ENCODE peak calls at places on chromosome 16, in ten cellular contexts. N, E, B, Z, Q, F, S, T, P and K are unnamed samples.

GRCh38 chr16:10868562-10869469 is 8.2 kb upstream of the CIITA start:
- DNase-seq in N (no peak), E (peak; percentile 48), B (peak; percentile 46), Z (no peak), Q (no peak), F (no peak), S (no peak), T (no peak), P (no peak), K (no peak)

GRCh38 chr16:878071-878784 is 77.7 kb upstream of the GNG13 start:
- DNase-seq in N (peak; percentile 14), E (no peak), B (peak; percentile 18), Z (no peak), Q (peak; percentile 52), F (peak; percentile 49), S (no peak), T (no peak), P (no peak), K (no peak)

GRCh38 chr16:70653406-70653805 is 7.0 kb downstream of the IL34 start:
- DNase-seq in N (no peak), E (no peak), B (no peak), Z (no peak), Q (no peak), F (no peak), S (no peak), T (no peak), P (no peak), K (no peak)

GRCh38 chr16:23146877-23147601 is 2.2 kb downstream of the USP31 start:
- DNase-seq in N (no peak), E (no peak), B (no peak), Z (no peak), Q (no peak), F (no peak), S (no peak), T (no peak), P (no peak), K (no peak)

GRCh38 chr16:11977206-11978041 is 890 bp downstream of the SNX29 start:
- DNase-seq in N (peak; percentile 36), E (peak; percentile 19), B (peak; percentile 24), Z (peak; percentile 75), Q (peak; percentile 51), F (peak; percentile 46), S (no peak), T (no peak), P (no peak), K (no peak)

GRCh38 chr16:8859913-8860881 is 8.6 kb downstream of the CARHSP1 start:
- DNase-seq in N (peak; percentile 60), E (peak; percentile 80), B (peak; percentile 43), Z (no peak), Q (no peak), F (no peak), S (peak; percentile 96), T (no peak), P (no peak), K (peak; percentile 76)

GRCh38 chr16:57801856-57802634 is at the start of gene KIFC3:
- DNase-seq in N (peak; percentile 94), E (peak; percentile 65), B (peak; percentile 74), Z (peak; percentile 90), Q (peak; percentile 80), F (peak; percentile 92), S (peak; percentile 79), T (no peak), P (no peak), K (peak; percentile 83)

GRCh38 chr16:31707743-31708335 is 165.8 kb upstream of the ZNF267 start:
- DNase-seq in N (no peak), E (no peak), B (no peak), Z (no peak), Q (no peak), F (peak; percentile 5), S (no peak), T (no peak), P (no peak), K (no peak)

DNA sequence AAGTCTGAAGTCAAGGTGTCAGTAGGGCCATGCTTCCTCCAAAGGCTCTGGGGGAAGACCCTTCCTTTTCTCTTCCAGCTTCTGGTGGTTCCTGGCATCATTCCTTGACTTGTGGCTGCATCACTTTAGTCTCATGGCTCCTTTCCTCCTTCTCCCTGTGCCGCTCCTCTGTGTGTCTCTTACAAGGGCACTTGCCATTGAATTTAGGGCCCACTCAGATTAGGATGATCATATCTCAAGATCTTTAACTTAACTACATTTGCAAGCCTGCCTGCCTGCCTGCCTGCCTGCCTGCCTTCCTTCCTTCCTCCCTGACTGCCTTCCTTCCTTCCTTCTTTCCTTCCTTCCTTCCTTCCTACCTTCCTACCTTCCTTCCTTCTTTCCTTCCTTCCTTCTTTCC is 89.7 kb upstream of the MPHOSPH6 start:
- DNase-seq in N (no peak), E (no peak), B (no peak), Z (no peak), Q (no peak), F (no peak), S (no peak), T (no peak), P (no peak), K (no peak)
- TF ChIP-seq EP300 in N (no peak), E (no peak), B (no peak), Z (no peak), Q (no peak), F (no peak), S (no peak), T (no peak), P (no peak), K (no peak)

GRCh38 chr16:4353675-4354074 is 2.6 kb upstream of the PAM16 start:
- DNase-seq in N (no peak), E (no peak), B (no peak), Z (no peak), Q (no peak), F (no peak), S (no peak), T (no peak), P (no peak), K (no peak)

GRCh38 chr16:4350365-4350786 is 745 bp downstream of the PAM16 start:
- DNase-seq in N (no peak), E (no peak), B (no peak), Z (no peak), Q (no peak), F (no peak), S (no peak), T (no peak), P (no peak), K (no peak)

GRCh38 chr16:4350787-4351659 is at the start of gene PAM16:
- DNase-seq in N (peak; percentile 98), E (peak; percentile 94), B (peak; percentile 99), Z (peak; percentile 97), Q (peak; percentile 95), F (peak; percentile 93), S (peak; percentile 89), T (peak; percentile 87), P (peak; percentile 88), K (peak; percentile 98)

GRCh38 chr16:4352843-4353242 is 1.7 kb upstream of the PAM16 start:
- DNase-seq in N (no peak), E (no peak), B (no peak), Z (no peak), Q (no peak), F (no peak), S (no peak), T (no peak), P (no peak), K (no peak)

DNA sequence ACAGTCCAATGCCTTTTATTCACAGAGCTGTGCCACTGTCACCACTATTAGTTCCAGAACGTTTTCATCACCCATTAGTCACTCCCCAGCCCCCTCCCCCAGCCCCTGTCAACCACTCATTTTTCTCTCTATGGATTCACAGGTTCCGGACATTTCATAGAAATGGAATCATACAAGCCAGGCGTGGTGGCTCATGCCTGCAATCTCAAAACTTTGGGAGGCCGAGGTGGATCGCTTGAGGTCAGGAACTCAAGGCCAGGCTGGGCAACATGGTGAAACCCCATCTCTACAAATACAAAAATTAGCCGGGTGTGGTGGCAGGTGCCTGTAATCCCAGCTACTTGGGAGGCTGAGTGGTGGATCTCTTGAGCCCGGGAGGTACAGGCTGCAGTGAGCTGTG is 759 bp upstream of the PAM16 start:
- DNase-seq in N (no peak), E (no peak), B (no peak), Z (peak; percentile 54), Q (no peak), F (no peak), S (peak; percentile 46), T (no peak), P (no peak), K (no peak)
- TF ChIP-seq EP300 in N (no peak), E (no peak), B (no peak), Z (no peak), Q (no peak), F (no peak), S (no peak), T (no peak), P (no peak), K (no peak)

GRCh38 chr16:14344945-14345344 is 273.8 kb downstream of the MRTFB start:
- DNase-seq in N (no peak), E (no peak), B (no peak), Z (no peak), Q (no peak), F (no peak), S (no peak), T (no peak), P (no peak), K (no peak)

GRCh38 chr16:14346278-14347142 is 275.4 kb downstream of the MRTFB start:
- DNase-seq in N (no peak), E (no peak), B (no peak), Z (no peak), Q (no peak), F (no peak), S (peak; percentile 77), T (no peak), P (no peak), K (no peak)

GRCh38 chr16:14345512-14346115 is 274.5 kb downstream of the MRTFB start:
- DNase-seq in N (no peak), E (no peak), B (no peak), Z (no peak), Q (no peak), F (no peak), S (peak; percentile 74), T (no peak), P (no peak), K (peak; percentile 27)

GRCh38 chr16:14350081-14350480 is 279.0 kb downstream of the MRTFB start:
- DNase-seq in N (no peak), E (no peak), B (no peak), Z (no peak), Q (no peak), F (no peak), S (no peak), T (no peak), P (no peak), K (no peak)

DNA sequence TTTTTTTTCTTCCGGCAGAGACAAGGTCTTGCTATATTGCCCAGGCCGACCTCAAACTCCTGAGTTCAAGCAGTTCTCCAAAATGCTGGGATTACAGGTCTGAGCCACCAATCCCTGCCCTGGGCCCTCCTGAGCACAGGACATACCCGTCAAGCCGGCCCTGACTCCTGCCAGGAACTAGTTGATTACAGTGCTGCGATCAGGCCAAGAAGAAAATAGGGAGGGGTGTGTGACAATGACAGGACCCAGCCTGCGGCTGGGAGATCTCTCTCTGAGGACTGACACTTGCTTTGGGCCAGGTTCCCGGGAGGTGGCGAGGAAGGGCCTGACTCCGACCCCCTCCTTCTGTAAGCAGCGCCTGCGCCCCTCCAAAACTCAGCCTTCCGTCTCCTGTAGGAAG is 276.6 kb downstream of the MRTFB start:
- DNase-seq in N (no peak), E (no peak), B (no peak), Z (no peak), Q (no peak), F (no peak), S (no peak), T (no peak), P (no peak), K (no peak)
- TF ChIP-seq EP300 in N (no peak), E (no peak), B (no peak), Z (no peak), Q (no peak), F (no peak), S (no peak), T (no peak), P (no peak), K (no peak)

DNA sequence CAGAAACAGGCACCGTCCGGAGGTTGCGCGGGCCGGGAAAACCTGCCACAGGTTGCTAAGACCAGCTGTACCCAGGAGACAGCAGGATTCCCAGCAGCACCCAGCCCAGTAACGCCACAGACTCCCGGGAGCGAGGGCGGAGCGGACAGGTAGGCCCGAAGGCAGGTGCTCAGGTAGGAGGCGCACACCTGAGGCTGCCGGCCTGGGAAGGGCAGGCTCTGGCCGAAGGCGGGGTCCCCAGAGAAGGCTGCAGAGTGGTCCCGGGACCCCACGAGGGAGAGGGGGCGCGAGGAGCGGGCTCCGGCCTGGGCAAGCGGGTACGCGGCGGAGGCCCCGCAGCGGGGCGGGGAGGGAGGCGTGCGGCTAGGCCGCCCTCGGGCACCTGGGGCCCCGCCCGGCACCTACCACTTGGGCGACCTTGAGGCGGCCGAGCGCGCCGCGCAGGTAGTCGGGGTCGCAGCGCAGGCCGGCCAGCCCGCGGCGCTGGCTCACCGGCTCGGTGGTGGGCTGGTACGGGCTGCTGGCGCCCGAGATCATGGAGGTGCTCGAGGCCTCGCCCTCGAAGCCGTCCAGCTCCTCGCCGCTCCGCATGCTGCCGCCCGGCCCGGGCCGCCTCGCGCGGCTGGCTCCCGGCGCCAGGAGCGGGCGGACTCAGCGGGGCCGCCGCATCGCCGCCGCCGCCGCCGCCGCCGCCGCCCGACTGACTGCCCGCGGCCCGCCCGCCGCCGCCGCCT is 441 bp downstream of the CMTM4 start:
- DNase-seq in N (peak; percentile 46), E (no peak), B (peak; percentile 77), Z (peak; percentile 77), Q (peak; percentile 24), F (peak; percentile 74), S (no peak), T (no peak), P (no peak), K (peak; percentile 73)
- TF ChIP-seq EP300 in N (no peak), E (no peak), B (no peak), Z (no peak), Q (no peak), F (no peak), S (no peak), T (no peak), P (no peak), K (no peak)